ENCODE peak calls at places on chromosomes 2 and 18, in five cellular contexts. R is HCT116, I is GM23338, X is GM12878, E is SK-N-SH. P is an unnamed sample. For H3K36me3, the result is how much of the 10 kb centered on the place peaks cover.

GRCh38 chr2:100359576-100359975 is 37.3 kb upstream of the LONRF2 start:
- DNase-seq in R (no peak), I (no peak), X (no peak), E (no peak), P (no peak)

GRCh38 chr18:69588301-69588700 is 187.6 kb downstream of the DOK6 start:
- DNase-seq in R (no peak), I (peak), X (no peak), E (no peak), P (no peak)

GRCh38 chr18:55768255-55768654 is 180.3 kb upstream of the TCF4 start:
- DNase-seq in R (no peak), I (peak), X (no peak), E (no peak), P (no peak)

GRCh38 chr2:32783933-32784332 is 156.1 kb downstream of the TTC27 start:
- DNase-seq in R (no peak), I (no peak), X (no peak), E (no peak), P (no peak)

GRCh38 chr2:26979761-26980160 is 9.3 kb downstream of the MAPRE3 start:
- DNase-seq in R (no peak), I (no peak), X (no peak), E (no peak), P (no peak)

GRCh38 chr2:236184701-236185100 is 16.5 kb upstream of the GBX2 start:
- DNase-seq in R (no peak), I (no peak), X (no peak), E (no peak), P (no peak)

GRCh38 chr18:63320041-63320689 is 596 bp upstream of the BCL2 start:
- DNase-seq in R (peak), I (peak), X (no peak), E (peak), P (no peak)

GRCh38 chr2:120656273-120656960 is 79.3 kb upstream of the GLI2 start:
- DNase-seq in R (no peak), I (no peak), X (no peak), E (no peak), P (no peak)

GRCh38 chr18:35525795-35526475 is 28.2 kb upstream of the INO80C start:
- DNase-seq in R (no peak), I (peak), X (no peak), E (no peak), P (no peak)

GRCh38 chr18:62407660-62408059 is 82.5 kb downstream of the TNFRSF11A start:
- DNase-seq in R (no peak), I (no peak), X (no peak), E (no peak), P (no peak)

GRCh38 chr2:237884681-237885080 is 25.3 kb downstream of the RAMP1 start:
- DNase-seq in R (no peak), I (no peak), X (no peak), E (no peak), P (no peak)

GRCh38 chr2:121492409-121492808 is 38.3 kb upstream of the RNU4ATAC start:
- DNase-seq in R (no peak), I (no peak), X (no peak), E (no peak), P (no peak)

GRCh38 chr2:46487667-46488333 is 8.4 kb downstream of the TMEM247 start:
- DNase-seq in R (no peak), I (peak), X (no peak), E (no peak), P (peak)

GRCh38 chr2:12738112-12738485 is 21.4 kb downstream of the TRIB2 start:
- DNase-seq in R (no peak), I (no peak), X (no peak), E (no peak), P (no peak)

GRCh38 chr18:79506191-79507075 is 110.7 kb downstream of the NFATC1 start:
- DNase-seq in R (no peak), I (no peak), X (no peak), E (no peak), P (no peak)

GRCh38 chr2:170354409-170354808 is 176.5 kb downstream of the MYO3B start:
- DNase-seq in R (no peak), I (peak), X (no peak), E (no peak), P (no peak)

DNA sequence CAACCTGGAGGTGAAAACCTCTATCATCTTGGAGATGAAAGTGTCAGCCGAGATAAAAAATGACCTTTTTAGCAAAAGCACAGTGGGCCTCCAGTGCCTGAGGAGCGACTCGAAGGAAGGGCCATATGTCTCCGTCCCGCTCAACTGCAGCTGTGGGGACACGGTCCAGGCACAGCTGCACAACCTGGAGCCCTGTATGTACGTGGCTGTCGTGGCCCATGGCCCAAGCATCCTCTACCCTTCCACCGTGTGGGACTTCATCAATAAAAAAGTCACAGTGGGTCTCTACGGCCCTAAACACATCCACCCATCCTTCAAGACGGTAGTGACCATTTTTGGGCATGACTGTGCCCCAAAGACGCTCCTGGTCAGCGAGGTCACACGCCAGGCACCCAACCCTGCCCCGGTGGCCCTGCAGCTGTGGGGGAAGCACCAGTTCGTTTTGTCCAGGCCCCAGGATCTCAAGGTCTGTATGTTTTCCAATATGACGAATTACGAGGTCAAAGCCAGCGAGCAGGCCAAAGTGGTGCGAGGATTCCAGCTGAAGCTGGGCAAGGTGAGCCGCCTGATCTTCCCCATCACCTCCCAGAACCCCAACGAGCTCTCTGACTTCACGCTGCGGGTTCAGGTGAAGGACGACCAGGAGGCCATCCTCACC is 90.2 kb downstream of the SH3BP4 start:
- DNase-seq in R (no peak), I (no peak), X (no peak), E (no peak), P (no peak)
- H3K36me3 ChIP-seq in R (under half), I (under half), X (under half), E (half or more), P (under half)

GRCh38 chr2:173652731-173653426 is 298.2 kb downstream of the CDCA7 start:
- DNase-seq in R (peak), I (no peak), X (no peak), E (no peak), P (peak)
- H3K4me3 ChIP-seq in R (no peak), I (no peak), X (no peak), E (no peak), P (no peak)

DNA sequence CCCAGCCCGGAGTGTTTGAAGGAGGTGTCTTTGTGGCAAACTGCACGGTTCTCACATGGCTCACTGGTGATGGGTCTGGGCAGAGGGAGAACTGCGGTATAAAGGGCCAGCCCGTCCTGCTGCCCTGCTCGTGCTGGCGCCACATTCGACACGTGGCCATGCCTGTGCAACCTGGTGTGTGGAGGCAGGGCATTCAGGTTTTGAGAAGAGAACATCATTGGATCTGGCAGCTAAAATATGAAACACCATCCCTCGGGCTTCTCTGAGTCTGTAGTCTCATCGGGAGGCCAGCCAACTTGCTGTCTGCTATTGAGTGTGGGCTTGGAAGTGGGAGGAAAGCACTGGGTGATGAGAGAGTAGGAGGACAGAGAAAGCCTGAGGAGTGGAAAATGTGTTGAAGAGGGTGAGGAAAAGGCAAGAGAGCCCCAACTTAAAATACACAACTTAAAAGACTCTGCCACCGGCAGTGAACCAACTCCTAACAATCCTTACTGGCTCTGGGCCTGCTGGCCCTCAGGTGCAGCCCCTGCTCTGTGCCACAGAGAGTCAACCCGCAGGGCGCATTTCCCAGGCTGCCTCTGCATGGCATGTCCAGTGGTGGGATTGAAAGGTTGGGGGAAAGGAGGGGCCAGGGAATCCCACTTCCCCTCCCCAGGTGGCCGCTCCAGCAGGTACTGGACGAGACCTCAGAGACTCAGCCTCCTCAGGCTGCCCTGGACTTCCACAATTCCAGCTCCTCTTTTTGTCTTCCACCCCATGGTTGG is 112.7 kb upstream of the DLX2 start:
- DNase-seq in R (no peak), I (no peak), X (no peak), E (no peak), P (no peak)
- TF ChIP-seq REST in R (no peak), I (no peak), X (no peak), E (no peak), P (no peak)

GRCh38 chr18:54204883-54205282 is 19.6 kb downstream of the MBD2 start:
- DNase-seq in R (no peak), I (no peak), X (no peak), E (no peak), P (no peak)

GRCh38 chr18:54205951-54206350 is 18.5 kb downstream of the MBD2 start:
- DNase-seq in R (no peak), I (no peak), X (no peak), E (no peak), P (no peak)

GRCh38 chr18:54203914-54204313 is 20.6 kb downstream of the MBD2 start:
- DNase-seq in R (no peak), I (no peak), X (no peak), E (no peak), P (no peak)

GRCh38 chr18:54206447-54206846 is 18.0 kb downstream of the MBD2 start:
- DNase-seq in R (no peak), I (no peak), X (no peak), E (no peak), P (no peak)

DNA sequence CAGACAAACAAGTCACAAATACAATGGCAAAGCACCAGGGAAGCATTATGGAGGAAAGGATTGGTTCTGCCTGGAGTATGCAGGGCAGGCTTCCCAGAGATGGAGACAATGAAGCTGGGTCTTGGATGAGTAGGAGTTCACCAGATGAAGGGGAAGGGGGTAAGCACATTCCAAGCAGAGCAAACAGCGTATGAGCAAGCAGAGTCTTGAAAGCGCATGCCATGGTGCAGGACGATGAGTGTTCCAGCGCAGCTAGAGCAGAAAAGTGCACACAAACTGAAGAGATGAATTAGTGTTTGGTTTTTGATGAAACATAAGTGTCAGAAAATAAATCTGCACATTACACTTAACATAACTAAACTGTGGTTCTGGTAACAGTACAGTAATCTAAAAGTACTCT is 21.6 kb downstream of the MBD2 start:
- DNase-seq in R (no peak), I (no peak), X (no peak), E (no peak), P (no peak)
- H3K36me3 ChIP-seq in R (under half), I (under half), X (under half), E (under half), P (under half)

DNA sequence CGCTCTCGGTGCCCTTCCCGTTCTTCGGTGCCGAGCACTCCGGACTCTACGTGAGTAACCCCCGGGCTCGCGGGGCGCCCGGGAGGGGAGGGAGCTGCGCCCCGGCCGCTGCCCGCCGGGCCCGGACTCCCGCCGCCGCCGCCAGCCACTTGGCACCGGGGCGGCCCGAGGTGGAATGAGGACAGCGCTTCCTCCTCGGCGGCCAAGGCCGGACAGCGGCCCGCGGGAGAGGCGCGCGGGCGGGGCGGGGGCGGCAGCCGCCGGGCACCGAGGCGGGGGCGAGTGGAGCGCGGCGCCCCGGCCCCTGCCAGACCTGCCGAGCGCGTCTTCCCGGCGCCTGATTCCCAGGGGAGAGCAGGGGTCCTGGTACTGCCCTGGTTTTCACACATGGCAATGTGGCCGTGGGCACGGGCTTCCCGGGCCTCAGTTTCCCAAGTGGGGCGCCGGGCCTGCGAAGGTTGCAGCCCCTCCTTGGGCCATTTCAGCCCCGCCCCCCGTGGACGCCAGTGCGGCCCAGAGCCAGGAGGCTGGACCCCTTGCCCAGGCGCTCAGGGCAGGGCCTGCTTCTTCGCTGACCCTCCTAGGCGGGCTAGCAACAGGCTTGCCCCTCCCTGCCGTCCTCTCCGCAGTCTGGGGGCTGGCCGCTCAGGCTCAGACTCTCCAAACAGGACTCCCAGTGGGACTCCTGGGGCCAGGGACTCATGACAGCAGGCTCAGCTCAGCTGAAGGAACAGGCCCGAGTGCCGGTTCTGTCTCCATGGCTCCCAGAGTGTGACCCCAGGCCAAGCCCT is 778 bp downstream of the SNED1 start:
- DNase-seq in R (no peak), I (peak), X (no peak), E (peak), P (no peak)
- H3K4me3 ChIP-seq in R (peak), I (peak), X (no peak), E (no peak), P (peak)

GRCh38 chr2:226679389-226680057 is 120.1 kb downstream of the IRS1 start:
- DNase-seq in R (no peak), I (no peak), X (no peak), E (no peak), P (no peak)
- TF ChIP-seq REST in R (no peak), I (no peak), X (no peak), E (no peak), P (no peak)

P was measured in Panc1.